ENCODE peak calls at places on chromosomes 11 and 22, in five cellular contexts. One of them, this sample, is unnamed.

GRCh38 chr11:101915811-101916291 is 471 bp downstream of the ANGPTL5 start:
- DNase-seq in sigmoid colon: no peak
- DNase-seq in ovary: no peak
- DNase-seq in astrocyte: peak
- DNase-seq in testis: no peak
- DNase-seq in this sample: no peak

GRCh38 chr11:60343094-60343704 is 16.1 kb downstream of the MS4A6E start:
- DNase-seq in sigmoid colon: no peak
- DNase-seq in ovary: no peak
- DNase-seq in astrocyte: no peak
- DNase-seq in testis: peak
- DNase-seq in this sample: no peak

GRCh38 chr22:39800790-39801540 is 92.6 kb downstream of the ENTHD1 start:
- DNase-seq in sigmoid colon: no peak
- DNase-seq in ovary: no peak
- DNase-seq in astrocyte: no peak
- DNase-seq in testis: no peak
- DNase-seq in this sample: no peak

GRCh38 chr11:72807021-72807693 is 7.1 kb upstream of the ATG16L2 start:
- DNase-seq in sigmoid colon: no peak
- DNase-seq in ovary: no peak
- DNase-seq in astrocyte: peak
- DNase-seq in testis: no peak
- DNase-seq in this sample: no peak

GRCh38 chr22:30610299-30610698 is 3.3 kb downstream of the TCN2 start:
- DNase-seq in sigmoid colon: peak
- DNase-seq in ovary: no peak
- DNase-seq in astrocyte: no peak
- DNase-seq in testis: peak
- DNase-seq in this sample: no peak

GRCh38 chr11:132910016-132910760 is 622.1 kb downstream of the OPCML start:
- DNase-seq in sigmoid colon: no peak
- DNase-seq in ovary: no peak
- DNase-seq in astrocyte: no peak
- DNase-seq in testis: no peak
- DNase-seq in this sample: peak

GRCh38 chr11:9066432-9066925 is 24.9 kb downstream of the SCUBE2 start:
- DNase-seq in sigmoid colon: no peak
- DNase-seq in ovary: no peak
- DNase-seq in astrocyte: no peak
- DNase-seq in testis: no peak
- DNase-seq in this sample: no peak

GRCh38 chr11:16867097-16867496 is 128.7 kb downstream of the C11orf58 start:
- DNase-seq in sigmoid colon: no peak
- DNase-seq in ovary: no peak
- DNase-seq in astrocyte: no peak
- DNase-seq in testis: no peak
- DNase-seq in this sample: peak

GRCh38 chr11:64560941-64561340 is 30.1 kb upstream of the SLC22A12 start:
- DNase-seq in sigmoid colon: peak
- DNase-seq in ovary: no peak
- DNase-seq in astrocyte: no peak
- DNase-seq in testis: no peak
- DNase-seq in this sample: no peak

GRCh38 chr11:30143098-30143705 is 87.6 kb upstream of the FSHB start:
- DNase-seq in sigmoid colon: no peak
- DNase-seq in ovary: no peak
- DNase-seq in astrocyte: no peak
- DNase-seq in testis: no peak
- DNase-seq in this sample: peak

GRCh38 chr11:117919326-117920275 is 9.6 kb downstream of the TMPRSS13 start:
- DNase-seq in sigmoid colon: peak
- DNase-seq in ovary: no peak
- DNase-seq in astrocyte: no peak
- DNase-seq in testis: no peak
- DNase-seq in this sample: peak

GRCh38 chr22:49580024-49580423 is 247.6 kb downstream of the BRD1 start:
- DNase-seq in sigmoid colon: no peak
- DNase-seq in ovary: no peak
- DNase-seq in astrocyte: no peak
- DNase-seq in testis: no peak
- DNase-seq in this sample: no peak

GRCh38 chr22:38868886-38869381 is 3.1 kb downstream of the CBX6 start:
- DNase-seq in sigmoid colon: peak
- DNase-seq in ovary: peak
- DNase-seq in astrocyte: no peak
- DNase-seq in testis: peak
- DNase-seq in this sample: peak

GRCh38 chr11:33658195-33658900 is 42.3 kb downstream of the C11orf91 start:
- DNase-seq in sigmoid colon: no peak
- DNase-seq in ovary: no peak
- DNase-seq in astrocyte: no peak
- DNase-seq in testis: no peak
- DNase-seq in this sample: peak

DNA sequence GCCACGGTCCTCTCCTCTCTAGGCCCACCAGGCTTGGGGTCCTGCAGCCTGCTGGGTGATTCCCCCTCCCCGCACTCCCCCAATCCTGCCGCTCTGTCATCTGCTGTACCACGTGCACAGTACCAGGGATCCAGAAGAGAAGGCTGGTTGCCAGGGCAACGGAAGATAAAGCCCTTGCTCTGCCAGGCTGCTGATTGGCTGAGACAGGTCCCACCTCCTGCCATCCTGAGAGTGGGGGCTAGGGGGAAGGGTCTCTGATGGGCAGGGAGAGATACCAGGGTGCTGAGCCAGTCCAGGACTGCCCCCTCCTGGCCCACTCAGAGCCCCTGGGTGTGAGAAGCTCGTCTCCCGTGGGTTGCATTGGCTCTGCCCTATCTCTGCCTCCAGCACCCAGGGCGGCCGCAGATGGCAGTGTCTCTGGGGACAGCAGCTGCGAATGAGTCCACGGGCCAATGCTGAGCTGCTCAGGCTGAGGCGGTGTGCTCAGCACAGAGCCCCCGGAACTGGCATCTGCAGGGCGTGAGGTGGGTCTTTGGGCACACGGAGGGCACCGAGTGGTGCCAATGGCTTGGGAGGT is at the start of gene SMIM45:
- DNase-seq in sigmoid colon: no peak
- DNase-seq in ovary: no peak
- DNase-seq in astrocyte: no peak
- DNase-seq in testis: peak
- DNase-seq in this sample: peak
- H3K27ac ChIP-seq in sigmoid colon: no peak
- H3K27ac ChIP-seq in ovary: no peak
- H3K27ac ChIP-seq in astrocyte: no peak
- H3K27ac ChIP-seq in testis: no peak
- H3K27ac ChIP-seq in this sample: no peak

DNA sequence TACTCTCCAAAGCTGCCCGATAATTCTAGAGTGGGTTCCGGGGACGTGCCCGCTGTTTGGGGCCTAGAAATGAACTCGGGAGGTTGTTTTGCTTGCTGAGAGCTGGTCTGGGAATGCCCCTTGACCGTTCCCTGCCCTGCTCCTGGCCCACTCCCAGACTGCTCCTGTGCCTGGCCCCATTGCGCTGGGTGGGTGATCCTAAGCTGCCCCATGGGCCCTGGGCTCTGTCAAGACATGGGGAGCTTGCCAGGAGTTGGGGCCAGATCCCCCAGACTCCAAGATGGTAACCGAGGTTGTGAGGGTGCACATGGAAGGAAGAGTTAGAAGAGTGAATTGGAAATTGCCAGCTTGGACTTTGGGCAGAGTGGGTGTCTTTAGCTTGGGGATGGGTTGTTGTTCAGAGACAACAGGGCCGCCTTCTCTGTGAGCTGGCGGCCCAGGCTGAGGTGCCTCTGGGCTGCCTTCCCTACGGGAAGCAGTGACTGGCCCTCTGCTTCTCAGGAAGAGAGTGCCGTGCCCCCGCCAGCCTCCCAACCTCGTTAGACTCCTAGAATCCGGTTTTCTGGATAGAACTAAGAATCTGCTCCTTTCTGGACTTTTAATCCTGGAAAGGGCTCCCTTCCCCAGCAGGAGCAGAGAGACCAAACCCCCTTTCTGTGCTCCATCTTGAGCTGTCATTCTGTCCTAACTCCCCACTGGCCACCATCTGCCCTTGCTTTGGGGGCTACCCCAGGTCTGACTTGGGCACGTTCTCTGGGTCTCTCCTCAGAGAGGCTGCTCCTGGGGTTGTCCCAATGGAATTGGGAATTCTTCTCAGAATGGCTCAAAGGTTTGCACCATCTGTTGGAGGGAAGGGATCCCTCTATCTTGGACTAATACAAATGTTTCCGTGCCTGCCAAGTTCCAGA is 1.8 kb downstream of the ST3GAL4 start:
- DNase-seq in sigmoid colon: peak
- DNase-seq in ovary: peak
- DNase-seq in astrocyte: no peak
- DNase-seq in testis: no peak
- DNase-seq in this sample: no peak
- H3K4me3 ChIP-seq in sigmoid colon: peak
- H3K4me3 ChIP-seq in ovary: peak
- H3K4me3 ChIP-seq in astrocyte: peak
- H3K4me3 ChIP-seq in testis: peak
- H3K4me3 ChIP-seq in this sample: peak

DNA sequence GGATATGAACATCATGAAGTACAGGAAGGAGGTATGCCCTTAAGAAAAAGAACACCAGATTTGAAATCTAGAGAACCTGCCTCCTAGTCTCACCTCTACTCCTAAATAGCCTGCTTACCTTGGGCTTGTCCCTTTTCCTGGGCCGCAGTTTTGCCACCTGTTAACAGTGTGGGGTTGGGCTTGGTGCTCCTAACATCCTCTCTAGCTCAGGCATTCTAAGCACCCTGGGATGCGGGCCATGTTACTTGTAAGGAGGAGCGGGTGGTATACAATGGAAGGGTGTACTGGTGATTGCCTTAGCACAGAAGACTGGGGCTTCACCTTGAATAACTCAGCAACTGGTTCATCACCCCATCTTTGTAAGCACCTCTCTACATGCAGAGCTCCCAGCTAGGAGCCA is 48.7 kb downstream of the TIMP3 start:
- DNase-seq in sigmoid colon: no peak
- DNase-seq in ovary: no peak
- DNase-seq in astrocyte: no peak
- DNase-seq in testis: no peak
- DNase-seq in this sample: no peak
- H3K27ac ChIP-seq in sigmoid colon: peak
- H3K27ac ChIP-seq in ovary: peak
- H3K27ac ChIP-seq in astrocyte: no peak
- H3K27ac ChIP-seq in testis: no peak
- H3K27ac ChIP-seq in this sample: no peak

GRCh38 chr11:94760296-94760695 is 7.9 kb upstream of the AMOTL1 start:
- DNase-seq in sigmoid colon: no peak
- DNase-seq in ovary: no peak
- DNase-seq in astrocyte: no peak
- DNase-seq in testis: no peak
- DNase-seq in this sample: no peak

GRCh38 chr11:94766656-94767291 is 1.4 kb upstream of the AMOTL1 start:
- DNase-seq in sigmoid colon: peak
- DNase-seq in ovary: no peak
- DNase-seq in astrocyte: no peak
- DNase-seq in testis: no peak
- DNase-seq in this sample: peak

GRCh38 chr11:94762208-94762607 is 5.9 kb upstream of the AMOTL1 start:
- DNase-seq in sigmoid colon: no peak
- DNase-seq in ovary: no peak
- DNase-seq in astrocyte: no peak
- DNase-seq in testis: no peak
- DNase-seq in this sample: no peak

GRCh38 chr11:94759522-94759921 is 8.6 kb upstream of the AMOTL1 start:
- DNase-seq in sigmoid colon: no peak
- DNase-seq in ovary: no peak
- DNase-seq in astrocyte: no peak
- DNase-seq in testis: no peak
- DNase-seq in this sample: no peak

DNA sequence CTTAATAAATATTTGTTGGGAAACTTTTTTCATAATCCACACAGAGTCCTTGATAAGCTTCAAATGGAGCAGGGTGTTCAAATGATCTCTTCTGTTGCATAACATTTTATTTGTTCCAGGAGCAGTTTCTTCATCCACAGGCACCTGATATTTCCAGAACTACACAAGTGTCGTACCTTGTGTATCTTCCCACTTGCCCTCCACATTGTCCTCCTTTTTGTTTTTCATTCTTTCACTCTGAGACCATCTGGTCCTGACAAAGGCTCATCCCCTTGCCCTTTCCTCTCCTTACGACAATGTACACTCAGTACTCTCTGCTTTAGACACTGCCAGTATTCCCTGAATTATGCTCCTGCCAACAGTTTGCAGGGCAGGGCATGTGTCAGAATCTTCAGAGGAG is 5.2 kb upstream of the AMOTL1 start:
- DNase-seq in sigmoid colon: no peak
- DNase-seq in ovary: no peak
- DNase-seq in astrocyte: no peak
- DNase-seq in testis: no peak
- DNase-seq in this sample: no peak
- H3K4me3 ChIP-seq in sigmoid colon: no peak
- H3K4me3 ChIP-seq in ovary: no peak
- H3K4me3 ChIP-seq in astrocyte: no peak
- H3K4me3 ChIP-seq in testis: no peak
- H3K4me3 ChIP-seq in this sample: no peak

DNA sequence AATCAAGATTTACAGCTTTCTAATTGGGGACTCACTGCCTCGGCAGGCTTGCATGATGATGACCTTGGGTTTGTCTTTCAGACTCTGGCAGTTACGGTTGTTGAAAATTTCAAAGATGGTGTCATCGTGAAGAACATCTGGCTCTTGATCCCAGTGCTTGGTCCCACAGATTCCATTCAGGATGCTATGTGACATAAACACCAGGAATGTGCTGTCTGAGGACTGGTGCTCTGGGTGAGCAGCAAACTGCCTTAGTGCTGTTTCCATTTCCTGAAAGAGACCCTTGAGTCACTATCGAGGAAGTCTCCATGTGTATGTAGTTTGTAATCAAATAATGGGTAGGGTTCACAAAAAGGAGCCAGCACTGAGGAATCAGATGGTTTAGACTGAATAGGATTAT is 7.1 kb downstream of the CASP12 start:
- DNase-seq in sigmoid colon: no peak
- DNase-seq in ovary: no peak
- DNase-seq in astrocyte: peak
- DNase-seq in testis: no peak
- DNase-seq in this sample: no peak
- H3K27ac ChIP-seq in sigmoid colon: no peak
- H3K27ac ChIP-seq in ovary: no peak
- H3K27ac ChIP-seq in astrocyte: peak
- H3K27ac ChIP-seq in testis: no peak
- H3K27ac ChIP-seq in this sample: no peak

DNA sequence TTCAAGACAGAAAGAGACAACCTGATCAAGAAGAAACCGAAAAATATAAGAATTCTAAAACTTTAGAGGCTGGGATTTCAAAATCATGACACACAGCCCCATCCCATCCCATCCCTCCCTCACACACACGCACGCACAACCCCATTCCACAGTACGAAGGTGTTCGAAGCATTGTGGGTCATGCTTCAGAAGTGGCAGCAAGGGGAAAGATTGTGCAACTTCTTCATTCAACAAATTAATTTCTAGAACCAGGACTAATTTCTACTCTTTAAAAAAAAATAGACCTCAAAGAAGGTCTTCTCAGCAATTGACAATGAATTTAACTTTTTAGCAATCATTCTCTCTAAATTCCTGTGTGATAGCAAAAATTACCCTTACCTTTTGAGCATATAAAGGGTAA is 867 bp downstream of the SPA17 start:
- DNase-seq in sigmoid colon: no peak
- DNase-seq in ovary: no peak
- DNase-seq in astrocyte: no peak
- DNase-seq in testis: no peak
- DNase-seq in this sample: no peak
- H3K4me3 ChIP-seq in sigmoid colon: peak
- H3K4me3 ChIP-seq in ovary: peak
- H3K4me3 ChIP-seq in astrocyte: peak
- H3K4me3 ChIP-seq in testis: peak
- H3K4me3 ChIP-seq in this sample: peak

This sample was measured in endodermal cell.